ENCODE peak calls at places on chromosomes 2 and 18, in eight cellular contexts. Y is HCT116, Q is pancreas, V is adrenal gland, E is RWPE2, I is heart right ventricle, F is upper lobe of left lung, A is endodermal cell. N is an unnamed sample. For H3K4me1, the result is how much of the 10 kb centered on the place peaks cover.

GRCh38 chr2:181680937-181681811 is 857 bp upstream of the NEUROD1 start:
- DNase-seq in Y (no peak), Q (no peak), V (no peak), E (no peak), I (no peak), F (peak), A (peak), N (no peak)

GRCh38 chr2:216094701-216095100 is 13.0 kb downstream of the TMEM169 start:
- DNase-seq in Y (no peak), Q (no peak), V (no peak), E (no peak), I (no peak), F (no peak), A (no peak), N (no peak)

GRCh38 chr2:77566582-77566981 is 44.4 kb upstream of the LRRTM4 start:
- DNase-seq in Y (no peak), Q (no peak), V (no peak), E (no peak), I (no peak), F (no peak), A (no peak), N (no peak)

GRCh38 chr2:201964011-201964410 is 69.6 kb upstream of the FZD7 start:
- DNase-seq in Y (no peak), Q (no peak), V (no peak), E (no peak), I (no peak), F (no peak), A (no peak), N (no peak)

GRCh38 chr18:32442575-32442974 is 28.1 kb downstream of the GAREM1 start:
- DNase-seq in Y (no peak), Q (no peak), V (no peak), E (no peak), I (no peak), F (no peak), A (no peak), N (no peak)

GRCh38 chr18:5543854-5544389 is at the start of gene EPB41L3:
- DNase-seq in Y (no peak), Q (no peak), V (peak), E (no peak), I (peak), F (peak), A (peak), N (peak)

GRCh38 chr2:181760521-181760920 is 80.2 kb upstream of the NEUROD1 start:
- DNase-seq in Y (no peak), Q (no peak), V (no peak), E (no peak), I (no peak), F (no peak), A (no peak), N (no peak)

GRCh38 chr2:74886811-74887210 is 52.9 kb downstream of the HK2 start:
- DNase-seq in Y (no peak), Q (no peak), V (no peak), E (no peak), I (no peak), F (no peak), A (peak), N (no peak)

GRCh38 chr2:85326406-85326945 is 1.3 kb downstream of the TGOLN2 start:
- DNase-seq in Y (no peak), Q (no peak), V (no peak), E (no peak), I (no peak), F (no peak), A (no peak), N (no peak)

GRCh38 chr2:157901325-157901724 is 25.2 kb upstream of the ACVR1 start:
- DNase-seq in Y (no peak), Q (no peak), V (no peak), E (no peak), I (no peak), F (no peak), A (no peak), N (no peak)

GRCh38 chr18:46917108-46917807 is at the start of the genes KATNAL2 and PIAS2:
- DNase-seq in Y (peak), Q (peak), V (peak), E (peak), I (peak), F (peak), A (peak), N (peak)

GRCh38 chr18:76013041-76013440 is 482.0 kb downstream of the ZNF516 start:
- DNase-seq in Y (no peak), Q (no peak), V (no peak), E (no peak), I (no peak), F (no peak), A (no peak), N (no peak)

GRCh38 chr2:15933184-15933845 is 7.0 kb upstream of the MYCN start:
- DNase-seq in Y (no peak), Q (no peak), V (no peak), E (no peak), I (no peak), F (no peak), A (no peak), N (no peak)

GRCh38 chr18:55522011-55522410 is 66.0 kb downstream of the TCF4 start:
- DNase-seq in Y (no peak), Q (no peak), V (peak), E (no peak), I (no peak), F (no peak), A (peak), N (peak)

GRCh38 chr18:48690494-48690893 is 151.7 kb downstream of the CTIF start:
- DNase-seq in Y (no peak), Q (no peak), V (no peak), E (no peak), I (no peak), F (no peak), A (no peak), N (no peak)

GRCh38 chr2:223010641-223011040 is 41.3 kb upstream of the KCNE4 start:
- DNase-seq in Y (no peak), Q (no peak), V (no peak), E (no peak), I (no peak), F (no peak), A (no peak), N (no peak)

DNA sequence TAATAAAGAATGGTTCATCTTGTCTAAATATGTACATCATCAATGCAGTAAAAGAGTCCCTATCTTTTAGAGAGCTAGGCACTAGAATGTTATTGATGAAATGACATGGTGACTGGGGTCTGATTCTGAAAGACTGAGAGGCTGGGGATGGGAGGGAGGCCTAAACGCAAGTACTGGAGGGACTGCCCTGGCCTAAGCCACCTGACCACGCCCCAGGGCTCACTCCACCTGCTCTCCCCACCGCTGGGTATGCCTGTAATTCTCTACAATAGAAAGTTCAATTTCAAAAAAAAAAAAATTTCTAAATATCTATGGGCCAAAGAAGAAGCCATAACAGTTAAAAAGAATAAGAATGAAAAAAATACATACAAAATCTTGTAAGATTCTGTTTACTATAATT is 194.0 kb downstream of the HDAC4 start:
- DNase-seq in Y (no peak), Q (no peak), V (no peak), E (no peak), I (no peak), F (no peak), A (no peak), N (no peak)
- H3K4me1 ChIP-seq in Y (under half), Q (under half), V (under half), E (under half), I (under half), F (under half), A (under half), N (under half)

GRCh38 chr18:72847134-72847533 is 20.7 kb downstream of the NETO1 start:
- DNase-seq in Y (no peak), Q (no peak), V (no peak), E (no peak), I (peak), F (no peak), A (no peak), N (no peak)
- H3K27ac ChIP-seq in Y (no peak), Q (no peak), V (no peak), E (peak), I (no peak), F (no peak), A (no peak), N (no peak)

GRCh38 chr18:45913276-45913675 is 53.9 kb downstream of the EPG5 start:
- DNase-seq in Y (no peak), Q (no peak), V (no peak), E (no peak), I (no peak), F (no peak), A (no peak), N (no peak)

GRCh38 chr18:45916302-45916701 is 50.8 kb downstream of the EPG5 start:
- DNase-seq in Y (no peak), Q (no peak), V (no peak), E (no peak), I (no peak), F (no peak), A (peak), N (no peak)

DNA sequence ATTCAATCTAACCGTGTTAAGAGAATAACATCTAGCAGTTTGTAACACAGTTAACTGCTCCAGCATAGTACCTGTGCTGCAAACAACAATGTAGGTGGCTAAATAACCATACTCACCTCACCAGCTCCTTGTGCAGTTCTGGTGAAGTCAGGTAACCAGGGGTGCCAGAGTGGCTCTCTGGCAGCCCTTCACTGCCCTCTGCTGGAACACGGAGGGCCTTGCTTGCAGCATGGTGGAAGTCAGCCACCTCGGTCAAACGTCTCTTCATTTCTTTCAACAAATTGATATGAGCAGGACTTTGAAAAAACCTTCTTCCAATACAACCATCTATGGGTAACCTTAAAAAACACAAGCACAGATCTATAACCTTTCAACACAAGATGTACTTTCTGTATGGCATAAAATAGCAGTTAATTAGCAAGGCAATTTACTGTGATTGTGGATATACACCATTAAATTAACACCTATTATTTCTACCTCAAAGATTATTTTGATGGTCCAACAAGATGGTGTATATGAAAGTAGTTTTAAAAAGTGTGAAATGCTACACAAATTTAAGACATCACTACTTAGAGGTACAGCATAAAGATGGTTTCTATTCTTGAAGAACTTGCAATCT is 56.6 kb downstream of the EPG5 start:
- DNase-seq in Y (peak), Q (peak), V (peak), E (no peak), I (peak), F (no peak), A (peak), N (peak)
- TF ChIP-seq CTCF in Y (peak), Q (peak), V (peak), E (peak), I (peak), F (peak), A (peak), N (peak)

GRCh38 chr2:238138331-238139102 is at the start of gene KLHL30:
- DNase-seq in Y (no peak), Q (no peak), V (no peak), E (no peak), I (peak), F (peak), A (no peak), N (peak)

GRCh38 chr2:238136820-238137537 is 1.5 kb upstream of the KLHL30 start:
- DNase-seq in Y (no peak), Q (peak), V (peak), E (no peak), I (no peak), F (peak), A (no peak), N (peak)

GRCh38 chr2:238139141-238139840 is 823 bp downstream of the KLHL30 start:
- DNase-seq in Y (no peak), Q (no peak), V (no peak), E (no peak), I (no peak), F (peak), A (peak), N (no peak)

GRCh38 chr2:238139841-238140439 is 1.5 kb downstream of the KLHL30 start:
- DNase-seq in Y (no peak), Q (no peak), V (no peak), E (no peak), I (no peak), F (peak), A (no peak), N (no peak)

GRCh38 chr2:238137885-238138284 is 583 bp upstream of the KLHL30 start:
- DNase-seq in Y (no peak), Q (no peak), V (no peak), E (no peak), I (no peak), F (no peak), A (no peak), N (no peak)
- H3K4me1 ChIP-seq in Y (under half), Q (under half), V (under half), E (under half), I (under half), F (under half), A (under half), N (under half)

DNA sequence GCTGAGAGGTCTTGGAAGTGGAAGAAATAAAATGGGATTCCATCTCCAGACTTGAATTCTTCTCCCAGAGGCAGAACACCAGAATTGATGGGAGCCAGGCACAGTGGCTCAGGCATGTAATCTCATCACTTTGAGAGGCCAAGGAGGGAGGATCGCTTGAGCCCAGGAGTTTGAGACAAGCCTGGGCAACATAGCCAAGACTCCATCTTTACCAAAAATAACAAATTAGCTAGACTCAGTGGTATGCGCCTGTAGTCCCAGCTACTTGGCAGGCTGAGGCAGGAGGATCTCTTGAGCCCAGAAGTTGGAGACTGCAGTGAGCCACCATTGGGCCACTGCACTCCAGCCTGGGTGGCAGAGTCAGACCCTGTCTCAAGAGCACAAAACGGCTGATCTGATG is 144.3 kb downstream of the C1D start:
- DNase-seq in Y (no peak), Q (no peak), V (no peak), E (no peak), I (no peak), F (no peak), A (no peak), N (no peak)
- H3K27ac ChIP-seq in Y (no peak), Q (no peak), V (no peak), E (peak), I (no peak), F (no peak), A (no peak), N (no peak)

DNA sequence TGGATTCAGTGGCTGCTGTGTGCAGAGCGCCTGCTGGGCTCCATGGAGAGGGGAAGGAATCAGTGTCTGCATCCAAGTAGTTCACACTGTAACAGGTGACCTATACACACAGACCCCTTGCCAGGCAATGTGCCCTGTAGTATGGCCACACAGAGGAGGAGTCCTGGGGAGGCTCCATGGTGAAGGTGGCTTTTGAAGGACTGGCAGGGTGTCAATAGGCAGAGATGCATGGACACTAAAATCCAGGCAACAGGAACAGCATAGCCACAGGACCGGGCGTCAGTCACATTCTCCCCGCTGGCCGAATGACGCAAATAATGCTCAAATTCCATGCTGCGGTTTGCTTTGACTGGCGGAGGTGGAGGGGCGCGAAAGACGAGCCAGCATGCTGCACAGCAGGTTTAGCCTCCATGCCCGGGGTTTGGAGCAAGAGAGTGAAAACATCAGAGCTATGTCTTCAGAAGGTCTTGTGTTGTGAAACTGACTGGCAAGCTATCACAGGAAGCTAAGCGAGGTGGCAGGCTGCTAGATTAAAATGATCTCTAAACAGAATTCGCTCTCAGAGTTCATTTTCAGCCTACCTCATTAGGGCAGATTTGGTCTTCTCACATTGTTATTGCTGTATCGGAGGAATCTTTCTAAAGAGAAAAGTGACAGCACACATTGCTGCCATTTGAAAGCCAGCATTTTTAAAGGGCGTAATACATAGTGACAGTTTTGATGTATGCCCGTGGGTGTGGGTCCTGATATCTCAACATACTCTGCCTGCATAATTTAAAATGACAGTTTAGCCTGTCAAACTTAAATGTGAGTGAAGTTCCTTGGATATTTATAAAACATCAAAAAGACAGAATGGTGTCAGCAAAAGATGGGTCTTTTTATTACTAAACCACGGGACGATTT is 1.1 kb upstream of the CHMP1B start:
- DNase-seq in Y (peak), Q (peak), V (peak), E (no peak), I (peak), F (no peak), A (peak), N (peak)
- TF ChIP-seq CTCF in Y (no peak), Q (no peak), V (no peak), E (no peak), I (no peak), F (no peak), A (no peak), N (no peak)

GRCh38 chr2:142545036-142545435 is 332.4 kb upstream of the KYNU start:
- DNase-seq in Y (no peak), Q (no peak), V (no peak), E (no peak), I (no peak), F (no peak), A (no peak), N (no peak)
- H3K4me1 ChIP-seq in Y (under half), Q (under half), V (under half), E (under half), I (under half), F (under half), A (under half), N (under half)

GRCh38 chr18:50131591-50131990 is 63.4 kb downstream of the MYO5B start:
- DNase-seq in Y (no peak), Q (no peak), V (no peak), E (no peak), I (no peak), F (no peak), A (no peak), N (no peak)

GRCh38 chr18:50126466-50126865 is 68.5 kb downstream of the MYO5B start:
- DNase-seq in Y (no peak), Q (no peak), V (no peak), E (no peak), I (no peak), F (no peak), A (no peak), N (no peak)

GRCh38 chr18:50125456-50125855 is 69.5 kb downstream of the MYO5B start:
- DNase-seq in Y (no peak), Q (no peak), V (no peak), E (no peak), I (no peak), F (no peak), A (no peak), N (no peak)

GRCh38 chr18:50127516-50128229 is 67.3 kb downstream of the MYO5B start:
- DNase-seq in Y (peak), Q (no peak), V (no peak), E (no peak), I (no peak), F (no peak), A (no peak), N (no peak)

DNA sequence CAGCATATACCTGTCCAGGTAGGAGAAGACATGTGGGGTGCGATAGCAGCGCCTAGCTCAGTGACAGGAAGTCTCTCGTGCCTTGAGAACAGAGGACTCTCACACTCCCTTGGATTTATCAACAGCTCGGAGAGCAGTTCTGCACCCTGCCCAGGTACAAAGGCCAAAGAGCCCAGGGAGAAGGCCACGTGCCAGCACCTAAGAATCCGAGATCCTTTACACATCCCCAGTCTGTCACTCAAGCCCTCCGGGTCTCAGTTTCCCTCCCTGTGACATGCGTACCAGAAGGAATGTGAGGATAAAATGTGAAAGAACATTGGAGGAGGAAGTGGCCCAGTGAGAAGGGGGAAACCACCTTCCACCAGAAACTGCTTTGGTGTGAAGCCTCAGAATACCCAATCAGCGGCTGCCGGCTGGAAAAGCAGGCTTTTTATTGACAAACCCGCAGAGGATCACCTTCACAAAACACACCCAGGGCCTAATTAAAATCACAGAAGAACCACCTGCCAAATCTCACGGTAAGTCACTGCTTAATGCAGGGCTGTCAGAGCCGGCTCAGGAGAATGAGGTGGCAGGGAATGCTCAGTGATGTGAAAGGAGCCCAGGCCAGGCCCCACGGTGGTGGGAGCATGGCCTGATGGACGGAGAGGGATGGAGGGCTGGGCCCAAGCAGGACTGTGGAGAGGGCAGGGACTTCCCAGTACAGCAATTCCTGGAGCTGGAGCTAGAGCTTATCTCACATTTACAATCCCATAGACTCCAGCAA is 66.3 kb downstream of the MYO5B start:
- DNase-seq in Y (no peak), Q (peak), V (no peak), E (no peak), I (no peak), F (peak), A (peak), N (no peak)
- H3K27ac ChIP-seq in Y (no peak), Q (peak), V (no peak), E (no peak), I (no peak), F (no peak), A (no peak), N (no peak)